ENCODE peak calls at places on chromosomes 12 and 14, in nine cellular contexts. One of them, this sample, is unnamed.

GRCh38 chr12:16021026-16021425 is 109.9 kb downstream of the DERA start:
- DNase-seq in NB4: no peak
- DNase-seq in transverse colon: no peak
- DNase-seq in A549: no peak
- DNase-seq in IMR-90: no peak
- DNase-seq in esophagus squamous epithelium: no peak
- DNase-seq in HepG2: no peak
- DNase-seq in lower leg skin: no peak
- DNase-seq in sigmoid colon: no peak
- DNase-seq in this sample: no peak

GRCh38 chr12:84730561-84731162 is 181.9 kb downstream of the SLC6A15 start:
- DNase-seq in NB4: no peak
- DNase-seq in transverse colon: no peak
- DNase-seq in A549: no peak
- DNase-seq in IMR-90: no peak
- DNase-seq in esophagus squamous epithelium: no peak
- DNase-seq in HepG2: no peak
- DNase-seq in lower leg skin: no peak
- DNase-seq in sigmoid colon: no peak
- DNase-seq in this sample: no peak

GRCh38 chr14:97350415-97350814 is 553.2 kb downstream of the VRK1 start:
- DNase-seq in NB4: no peak
- DNase-seq in transverse colon: no peak
- DNase-seq in A549: no peak
- DNase-seq in IMR-90: no peak
- DNase-seq in esophagus squamous epithelium: no peak
- DNase-seq in HepG2: no peak
- DNase-seq in lower leg skin: no peak
- DNase-seq in sigmoid colon: no peak
- DNase-seq in this sample: no peak

GRCh38 chr12:97148941-97149559 is 242.0 kb downstream of the NEDD1 start:
- DNase-seq in NB4: peak
- DNase-seq in transverse colon: peak
- DNase-seq in A549: peak
- DNase-seq in IMR-90: peak
- DNase-seq in esophagus squamous epithelium: no peak
- DNase-seq in HepG2: peak
- DNase-seq in lower leg skin: no peak
- DNase-seq in sigmoid colon: no peak
- DNase-seq in this sample: peak

GRCh38 chr12:15208140-15208539 is 13.1 kb downstream of the RERG start:
- DNase-seq in NB4: peak
- DNase-seq in transverse colon: no peak
- DNase-seq in A549: no peak
- DNase-seq in IMR-90: no peak
- DNase-seq in esophagus squamous epithelium: no peak
- DNase-seq in HepG2: no peak
- DNase-seq in lower leg skin: no peak
- DNase-seq in sigmoid colon: no peak
- DNase-seq in this sample: no peak

GRCh38 chr12:45284096-45284901 is 68.4 kb downstream of the ANO6 start:
- DNase-seq in NB4: no peak
- DNase-seq in transverse colon: no peak
- DNase-seq in A549: no peak
- DNase-seq in IMR-90: peak
- DNase-seq in esophagus squamous epithelium: no peak
- DNase-seq in HepG2: peak
- DNase-seq in lower leg skin: no peak
- DNase-seq in sigmoid colon: no peak
- DNase-seq in this sample: no peak

GRCh38 chr12:8905546-8905945 is 8.8 kb upstream of the PHC1 start:
- DNase-seq in NB4: no peak
- DNase-seq in transverse colon: no peak
- DNase-seq in A549: no peak
- DNase-seq in IMR-90: no peak
- DNase-seq in esophagus squamous epithelium: no peak
- DNase-seq in HepG2: no peak
- DNase-seq in lower leg skin: no peak
- DNase-seq in sigmoid colon: no peak
- DNase-seq in this sample: no peak

GRCh38 chr12:47067778-47068431 is 11.5 kb upstream of the PCED1B start:
- DNase-seq in NB4: no peak
- DNase-seq in transverse colon: no peak
- DNase-seq in A549: no peak
- DNase-seq in IMR-90: no peak
- DNase-seq in esophagus squamous epithelium: no peak
- DNase-seq in HepG2: no peak
- DNase-seq in lower leg skin: no peak
- DNase-seq in sigmoid colon: no peak
- DNase-seq in this sample: no peak

GRCh38 chr12:6522193-6522592 is 12.1 kb upstream of the GAPDH start:
- DNase-seq in NB4: no peak
- DNase-seq in transverse colon: no peak
- DNase-seq in A549: no peak
- DNase-seq in IMR-90: no peak
- DNase-seq in esophagus squamous epithelium: no peak
- DNase-seq in HepG2: no peak
- DNase-seq in lower leg skin: no peak
- DNase-seq in sigmoid colon: no peak
- DNase-seq in this sample: no peak

GRCh38 chr12:123492290-123492689 is 34.4 kb downstream of the SNRNP35 start:
- DNase-seq in NB4: peak
- DNase-seq in transverse colon: no peak
- DNase-seq in A549: no peak
- DNase-seq in IMR-90: no peak
- DNase-seq in esophagus squamous epithelium: no peak
- DNase-seq in HepG2: no peak
- DNase-seq in lower leg skin: no peak
- DNase-seq in sigmoid colon: no peak
- DNase-seq in this sample: no peak

GRCh38 chr14:44979740-44980346 is 17.9 kb downstream of the TOGARAM1 start:
- DNase-seq in NB4: no peak
- DNase-seq in transverse colon: no peak
- DNase-seq in A549: no peak
- DNase-seq in IMR-90: no peak
- DNase-seq in esophagus squamous epithelium: no peak
- DNase-seq in HepG2: no peak
- DNase-seq in lower leg skin: no peak
- DNase-seq in sigmoid colon: peak
- DNase-seq in this sample: peak

GRCh38 chr12:6735448-6736191 is 11.8 kb downstream of the COPS7A start:
- DNase-seq in NB4: peak
- DNase-seq in transverse colon: peak
- DNase-seq in A549: peak
- DNase-seq in IMR-90: peak
- DNase-seq in esophagus squamous epithelium: no peak
- DNase-seq in HepG2: peak
- DNase-seq in lower leg skin: peak
- DNase-seq in sigmoid colon: peak
- DNase-seq in this sample: peak

GRCh38 chr14:100212476-100213333 is 26.2 kb upstream of the YY1 start:
- DNase-seq in NB4: peak
- DNase-seq in transverse colon: no peak
- DNase-seq in A549: no peak
- DNase-seq in IMR-90: no peak
- DNase-seq in esophagus squamous epithelium: no peak
- DNase-seq in HepG2: no peak
- DNase-seq in lower leg skin: no peak
- DNase-seq in sigmoid colon: no peak
- DNase-seq in this sample: no peak

GRCh38 chr14:87874676-87875075 is 118.3 kb downstream of the GALC start:
- DNase-seq in NB4: no peak
- DNase-seq in transverse colon: no peak
- DNase-seq in A549: no peak
- DNase-seq in IMR-90: no peak
- DNase-seq in esophagus squamous epithelium: no peak
- DNase-seq in HepG2: no peak
- DNase-seq in lower leg skin: no peak
- DNase-seq in sigmoid colon: no peak
- DNase-seq in this sample: no peak

GRCh38 chr12:52198454-52199215 is 6.8 kb upstream of the KRT80 start:
- DNase-seq in NB4: peak
- DNase-seq in transverse colon: no peak
- DNase-seq in A549: no peak
- DNase-seq in IMR-90: no peak
- DNase-seq in esophagus squamous epithelium: no peak
- DNase-seq in HepG2: no peak
- DNase-seq in lower leg skin: no peak
- DNase-seq in sigmoid colon: no peak
- DNase-seq in this sample: peak
- TF ChIP-seq POLR2A in NB4: no peak
- TF ChIP-seq POLR2A in transverse colon: no peak
- TF ChIP-seq POLR2A in A549: no peak
- TF ChIP-seq POLR2A in IMR-90: no peak
- TF ChIP-seq POLR2A in esophagus squamous epithelium: no peak
- TF ChIP-seq POLR2A in HepG2: no peak
- TF ChIP-seq POLR2A in lower leg skin: no peak
- TF ChIP-seq POLR2A in sigmoid colon: no peak
- TF ChIP-seq POLR2A in this sample: no peak

DNA sequence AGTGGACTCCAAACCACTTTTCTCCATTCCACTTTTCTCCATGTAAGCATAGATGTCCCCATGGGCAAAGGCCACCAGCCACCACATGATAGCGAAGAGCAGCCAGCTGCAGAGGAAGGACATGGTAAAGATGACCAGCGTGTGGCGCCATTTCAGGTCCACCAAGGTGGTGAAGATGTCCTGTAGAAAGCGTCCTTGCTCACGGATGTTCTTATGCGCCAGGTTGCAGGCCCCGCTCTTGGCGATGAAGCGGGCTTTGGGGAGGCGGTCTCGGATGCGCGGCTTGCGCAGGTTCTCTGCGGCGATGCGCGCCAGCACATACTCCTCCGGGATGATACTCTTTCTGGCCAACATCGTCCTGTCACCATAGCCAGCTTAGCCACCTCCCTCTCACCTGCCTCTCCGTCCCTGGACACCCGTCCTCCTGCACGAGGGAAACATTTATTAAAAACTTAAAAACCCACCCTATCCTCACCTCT is 1.2 kb downstream of the KCNJ8 start:
- DNase-seq in NB4: peak
- DNase-seq in transverse colon: peak
- DNase-seq in A549: no peak
- DNase-seq in IMR-90: peak
- DNase-seq in esophagus squamous epithelium: no peak
- DNase-seq in HepG2: no peak
- DNase-seq in lower leg skin: peak
- DNase-seq in sigmoid colon: peak
- DNase-seq in this sample: peak
- H3K4me3 ChIP-seq in NB4: no peak
- H3K4me3 ChIP-seq in transverse colon: peak
- H3K4me3 ChIP-seq in A549: no peak
- H3K4me3 ChIP-seq in IMR-90: no peak
- H3K4me3 ChIP-seq in esophagus squamous epithelium: peak
- H3K4me3 ChIP-seq in HepG2: no peak
- H3K4me3 ChIP-seq in lower leg skin: no peak
- H3K4me3 ChIP-seq in sigmoid colon: peak
- H3K4me3 ChIP-seq in this sample: no peak

DNA sequence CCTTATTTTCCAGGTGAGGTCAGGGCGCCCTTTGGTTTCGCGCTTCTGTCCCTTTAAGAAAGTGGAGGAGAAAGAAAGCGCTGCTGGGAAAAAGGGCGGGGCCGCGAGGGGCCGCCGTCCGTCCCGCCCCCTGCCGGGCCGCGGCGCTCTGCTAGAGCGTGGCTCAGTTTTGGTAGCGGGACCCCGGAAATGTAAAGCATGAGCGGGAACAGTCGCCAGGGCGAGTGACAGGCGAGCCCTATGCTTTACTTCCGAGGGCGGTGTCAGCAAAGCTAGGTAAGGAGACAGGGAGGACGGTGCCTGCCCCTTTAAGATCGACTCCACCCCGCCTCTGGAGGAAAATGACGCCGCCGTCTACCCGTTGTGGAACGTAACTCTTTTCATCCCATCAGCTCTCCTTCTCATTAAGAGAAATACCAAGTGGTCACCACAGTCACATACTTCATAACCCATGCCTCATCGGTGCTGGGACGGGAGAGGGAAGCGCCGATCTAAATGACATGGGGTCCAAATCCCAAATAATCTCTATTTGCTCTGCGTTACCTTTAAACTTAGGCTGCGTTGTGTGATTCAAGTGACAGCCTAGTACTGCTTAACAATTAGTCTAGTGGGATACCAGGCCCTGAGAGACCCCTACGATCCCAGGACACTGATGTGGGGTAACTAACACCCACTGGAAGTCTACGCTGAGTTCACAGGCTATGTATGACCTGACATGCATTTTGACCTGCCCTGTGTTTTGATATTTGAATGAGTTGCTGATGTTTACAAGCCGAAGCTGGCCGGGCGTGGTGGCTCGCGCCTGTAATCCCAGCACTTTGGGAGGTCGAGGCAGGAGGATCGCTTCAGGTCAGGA is at the start of gene ETFBKMT:
- DNase-seq in NB4: peak
- DNase-seq in transverse colon: peak
- DNase-seq in A549: peak
- DNase-seq in IMR-90: peak
- DNase-seq in esophagus squamous epithelium: peak
- DNase-seq in HepG2: peak
- DNase-seq in lower leg skin: peak
- DNase-seq in sigmoid colon: peak
- DNase-seq in this sample: peak
- TF ChIP-seq POLR2A in NB4: peak
- TF ChIP-seq POLR2A in transverse colon: peak
- TF ChIP-seq POLR2A in A549: peak
- TF ChIP-seq POLR2A in IMR-90: peak
- TF ChIP-seq POLR2A in esophagus squamous epithelium: peak
- TF ChIP-seq POLR2A in HepG2: peak
- TF ChIP-seq POLR2A in lower leg skin: no peak
- TF ChIP-seq POLR2A in sigmoid colon: no peak
- TF ChIP-seq POLR2A in this sample: no peak

GRCh38 chr12:75943730-75944096 is 87.9 kb downstream of the PHLDA1 start:
- DNase-seq in NB4: peak
- DNase-seq in transverse colon: no peak
- DNase-seq in A549: no peak
- DNase-seq in IMR-90: no peak
- DNase-seq in esophagus squamous epithelium: no peak
- DNase-seq in HepG2: peak
- DNase-seq in lower leg skin: no peak
- DNase-seq in sigmoid colon: no peak
- DNase-seq in this sample: no peak

GRCh38 chr12:75944905-75945412 is 86.6 kb downstream of the PHLDA1 start:
- DNase-seq in NB4: no peak
- DNase-seq in transverse colon: no peak
- DNase-seq in A549: no peak
- DNase-seq in IMR-90: no peak
- DNase-seq in esophagus squamous epithelium: no peak
- DNase-seq in HepG2: no peak
- DNase-seq in lower leg skin: no peak
- DNase-seq in sigmoid colon: no peak
- DNase-seq in this sample: no peak

GRCh38 chr12:75947171-75947723 is 84.3 kb downstream of the PHLDA1 start:
- DNase-seq in NB4: no peak
- DNase-seq in transverse colon: no peak
- DNase-seq in A549: no peak
- DNase-seq in IMR-90: no peak
- DNase-seq in esophagus squamous epithelium: no peak
- DNase-seq in HepG2: no peak
- DNase-seq in lower leg skin: no peak
- DNase-seq in sigmoid colon: no peak
- DNase-seq in this sample: no peak

GRCh38 chr12:75945581-75945980 is 86.0 kb downstream of the PHLDA1 start:
- DNase-seq in NB4: no peak
- DNase-seq in transverse colon: no peak
- DNase-seq in A549: no peak
- DNase-seq in IMR-90: no peak
- DNase-seq in esophagus squamous epithelium: no peak
- DNase-seq in HepG2: no peak
- DNase-seq in lower leg skin: no peak
- DNase-seq in sigmoid colon: no peak
- DNase-seq in this sample: no peak

GRCh38 chr12:75944097-75944904 is 87.3 kb downstream of the PHLDA1 start:
- DNase-seq in NB4: peak
- DNase-seq in transverse colon: no peak
- DNase-seq in A549: peak
- DNase-seq in IMR-90: peak
- DNase-seq in esophagus squamous epithelium: no peak
- DNase-seq in HepG2: peak
- DNase-seq in lower leg skin: no peak
- DNase-seq in sigmoid colon: no peak
- DNase-seq in this sample: no peak
- H3K4me3 ChIP-seq in NB4: no peak
- H3K4me3 ChIP-seq in transverse colon: no peak
- H3K4me3 ChIP-seq in A549: peak
- H3K4me3 ChIP-seq in IMR-90: no peak
- H3K4me3 ChIP-seq in esophagus squamous epithelium: no peak
- H3K4me3 ChIP-seq in HepG2: peak
- H3K4me3 ChIP-seq in lower leg skin: no peak
- H3K4me3 ChIP-seq in sigmoid colon: no peak
- H3K4me3 ChIP-seq in this sample: no peak